ENCODE peak calls at places on chromosome 13, in nine cellular contexts. N is NCI-H1436; P is activated naive CD4-positive, alpha-beta T cell; B is LNCaP clone FGC; G is activated T-cell treated with anti-CD3 and anti-CD28 coated beads for 4 hours; O is dorsolateral prefrontal cortex; K is stimulated activated CD4-positive, alpha-beta T cell treated with anti-CD3 and anti-CD28 coated beads, Interleukin-12 subunit alpha, Interleukin-12 subunit beta, amount 100 ng/mL, for 24 hours; Z is KBM-7; V is BE2C. A is an unnamed sample.

GRCh38 chr13:48749699-48750473 is 96.2 kb downstream of the CYSLTR2 start:
- DNase-seq in Z (no peak), G (peak), V (peak), O (peak), N (peak), B (no peak), K (peak), P (no peak), A (no peak)

GRCh38 chr13:112635323-112635722 is 47.4 kb upstream of the TUBGCP3 start:
- DNase-seq in O (no peak), G (no peak), Z (no peak), V (no peak), B (no peak), K (no peak), N (no peak), P (no peak), A (peak)

GRCh38 chr13:91667486-91667885 is 269.1 kb downstream of the GPC5 start:
- DNase-seq in O (no peak), K (no peak), Z (no peak), B (no peak), V (no peak), P (no peak), G (no peak), N (no peak), A (no peak)

GRCh38 chr13:35996360-35996759 is 134.8 kb downstream of the DCLK1 start:
- DNase-seq in Z (no peak), K (no peak), P (no peak), O (no peak), V (no peak), G (no peak), N (no peak), B (no peak), A (no peak)

GRCh38 chr13:85223883-85224656 is 575.1 kb downstream of the SLITRK6 start:
- DNase-seq in O (no peak), N (no peak), G (no peak), K (no peak), V (no peak), Z (no peak), P (no peak), B (no peak), A (no peak)

GRCh38 chr13:66864627-66865026 is 365.5 kb downstream of the PCDH9 start:
- DNase-seq in N (no peak), V (no peak), P (no peak), B (no peak), G (no peak), O (no peak), Z (no peak), K (no peak), A (no peak)

GRCh38 chr13:30312859-30313258 is 5.5 kb upstream of the KATNAL1 start:
- DNase-seq in K (no peak), N (no peak), O (no peak), B (no peak), G (no peak), Z (no peak), P (no peak), V (no peak), A (no peak)

GRCh38 chr13:90732049-90732448 is 615.4 kb upstream of the MIR17HG start:
- DNase-seq in G (no peak), V (peak), O (no peak), K (no peak), N (no peak), P (no peak), B (no peak), Z (peak), A (no peak)

GRCh38 chr13:27375686-27376326 is 48.6 kb upstream of the GTF3A start:
- DNase-seq in P (peak), N (no peak), O (no peak), Z (peak), B (no peak), G (peak), V (peak), K (peak), A (no peak)

GRCh38 chr13:23617551-23618014 is 47.4 kb downstream of the TNFRSF19 start:
- DNase-seq in Z (no peak), N (no peak), P (no peak), G (no peak), O (no peak), K (no peak), V (peak), B (no peak), A (no peak)

A was measured in breast epithelium.